ENCODE peak calls at places on chromosome 22, in four cellular contexts. N is HCT116, B is K562, R is HepG2. J is an unnamed sample.

GRCh38 chr22:19174106-19175025 is 4.2 kb downstream of the SLC25A1 start:
- DNase-seq in R (peak; percentile 57), N (no peak), B (no peak), J (no peak)

GRCh38 chr22:44309137-44309536 is 3.6 kb downstream of the SHISAL1 start:
- DNase-seq in B (no peak), R (no peak), N (peak; percentile 7), J (peak; percentile 22)

GRCh38 chr22:33717694-33718396 is 202.4 kb downstream of the LARGE1 start:
- DNase-seq in R (no peak), B (no peak), N (no peak), J (no peak)

GRCh38 chr22:36467042-36467810 is 14.2 kb downstream of the TXN2 start:
- DNase-seq in N (peak; percentile 46), R (no peak), B (no peak), J (no peak)

GRCh38 chr22:41050873-41051272 is 41.5 kb upstream of the EP300 start:
- DNase-seq in R (no peak), N (no peak), B (no peak), J (no peak)

GRCh38 chr22:49812838-49813237 is 14.8 kb downstream of the BRD1 start:
- DNase-seq in B (no peak), R (no peak), N (no peak), J (no peak)

GRCh38 chr22:24975813-24976341 is 23.4 kb downstream of the KIAA1671 start:
- DNase-seq in B (no peak), N (no peak), R (no peak), J (no peak)

GRCh38 chr22:50342651-50343540 is at the start of gene PPP6R2:
- DNase-seq in N (no peak), B (peak; percentile 87), R (peak; percentile 40), J (no peak)

GRCh38 chr22:31083923-31084810 is 3.0 kb downstream of the SMTN start:
- DNase-seq in N (no peak), B (no peak), R (no peak), J (no peak)

GRCh38 chr22:50710886-50711285 is 27.1 kb upstream of the ACR start:
- DNase-seq in R (no peak), N (no peak), B (no peak), J (no peak)

GRCh38 chr22:32204856-32205722 is at the start of gene RFPL2:
- DNase-seq in B (no peak), N (peak; percentile 66), R (peak; percentile 61), J (peak; percentile 42)

GRCh38 chr22:24926849-24927579 is 19.5 kb downstream of the LHFPL7 start:
- DNase-seq in N (no peak), B (no peak), R (no peak), J (no peak)

GRCh38 chr22:24418786-24419479 is 8.5 kb upstream of the ADORA2A start:
- DNase-seq in R (no peak), N (no peak), B (no peak), J (no peak)

GRCh38 chr22:26777402-26777801 is 120.0 kb downstream of the MIAT start:
- DNase-seq in N (no peak), R (no peak), B (no peak), J (no peak)

GRCh38 chr22:11627798-11628650 is 3900.0 kb upstream of the OR11H1 start:
- DNase-seq in R (no peak), N (no peak), B (no peak), J (no peak)

GRCh38 chr22:29790061-29790460 is 22.9 kb downstream of the UQCR10 start:
- DNase-seq in B (no peak), N (no peak), R (no peak), J (no peak)

GRCh38 chr22:32836286-32836859 is 34.9 kb downstream of the TIMP3 start:
- DNase-seq in N (no peak), R (peak; percentile 11), B (peak; percentile 51), J (no peak)

GRCh38 chr22:26394787-26395186 is 34.3 kb upstream of the ASPHD2 start:
- DNase-seq in N (no peak), R (no peak), B (no peak), J (no peak)

GRCh38 chr22:17400305-17400704 is 31.0 kb downstream of the CECR2 start:
- DNase-seq in B (no peak), N (no peak), R (no peak), J (no peak)

GRCh38 chr22:24420072-24420976 is 7.1 kb upstream of the ADORA2A start:
- DNase-seq in N (no peak), B (no peak), R (peak; percentile 43), J (no peak)

GRCh38 chr22:24153353-24153752 is 27.9 kb upstream of the SUSD2 start:
- DNase-seq in R (no peak), B (no peak), N (no peak), J (no peak)

GRCh38 chr22:33656808-33657628 is 263.3 kb downstream of the LARGE1 start:
- DNase-seq in B (no peak), N (no peak), R (no peak), J (no peak)

GRCh38 chr22:38873469-38874411 is 1.7 kb upstream of the CBX6 start:
- DNase-seq in B (no peak), N (no peak), R (no peak), J (no peak)

GRCh38 chr22:27257987-27258386 is 543.6 kb downstream of the MN1 start:
- DNase-seq in N (no peak), B (no peak), R (no peak), J (no peak)

GRCh38 chr22:35409783-35410662 is 10.1 kb downstream of the MCM5 start:
- DNase-seq in N (no peak), B (no peak), R (no peak), J (no peak)

GRCh38 chr22:30062934-30063333 is 17.3 kb upstream of the HORMAD2 start:
- DNase-seq in R (no peak), B (no peak), N (no peak), J (no peak)

GRCh38 chr22:24407884-24408283 is 19.5 kb upstream of the ADORA2A start:
- DNase-seq in R (no peak), N (no peak), B (no peak), J (no peak)

GRCh38 chr22:36191106-36191836 is 10.3 kb downstream of the APOL4 start:
- DNase-seq in B (no peak), N (no peak), R (no peak), J (no peak)

GRCh38 chr22:24758164-24758799 is 16.2 kb downstream of the PIWIL3 start:
- DNase-seq in R (peak; percentile 34), N (peak; percentile 39), B (peak; percentile 25), J (no peak)

GRCh38 chr22:46769191-46769675 is 6.8 kb downstream of the TBC1D22A start:
- DNase-seq in B (no peak), R (no peak), N (no peak), J (no peak)
- TF ChIP-seq POLR2AphosphoS5 in B (no peak), R (no peak), N (no peak), J (no peak)

GRCh38 chr22:23093090-23093788 is 22.9 kb downstream of the GNAZ start:
- DNase-seq in B (peak; percentile 62), R (no peak), N (no peak), J (no peak)

GRCh38 chr22:23094260-23094659 is 23.9 kb downstream of the GNAZ start:
- DNase-seq in N (no peak), R (no peak), B (peak; percentile 64), J (no peak)

GRCh38 chr22:23095467-23096342 is 25.4 kb downstream of the GNAZ start:
- DNase-seq in R (no peak), B (peak; percentile 67), N (no peak), J (no peak)

GRCh38 chr22:23092217-23092955 is 22.1 kb downstream of the GNAZ start:
- DNase-seq in B (peak; percentile 56), N (no peak), R (no peak), J (no peak)

DNA sequence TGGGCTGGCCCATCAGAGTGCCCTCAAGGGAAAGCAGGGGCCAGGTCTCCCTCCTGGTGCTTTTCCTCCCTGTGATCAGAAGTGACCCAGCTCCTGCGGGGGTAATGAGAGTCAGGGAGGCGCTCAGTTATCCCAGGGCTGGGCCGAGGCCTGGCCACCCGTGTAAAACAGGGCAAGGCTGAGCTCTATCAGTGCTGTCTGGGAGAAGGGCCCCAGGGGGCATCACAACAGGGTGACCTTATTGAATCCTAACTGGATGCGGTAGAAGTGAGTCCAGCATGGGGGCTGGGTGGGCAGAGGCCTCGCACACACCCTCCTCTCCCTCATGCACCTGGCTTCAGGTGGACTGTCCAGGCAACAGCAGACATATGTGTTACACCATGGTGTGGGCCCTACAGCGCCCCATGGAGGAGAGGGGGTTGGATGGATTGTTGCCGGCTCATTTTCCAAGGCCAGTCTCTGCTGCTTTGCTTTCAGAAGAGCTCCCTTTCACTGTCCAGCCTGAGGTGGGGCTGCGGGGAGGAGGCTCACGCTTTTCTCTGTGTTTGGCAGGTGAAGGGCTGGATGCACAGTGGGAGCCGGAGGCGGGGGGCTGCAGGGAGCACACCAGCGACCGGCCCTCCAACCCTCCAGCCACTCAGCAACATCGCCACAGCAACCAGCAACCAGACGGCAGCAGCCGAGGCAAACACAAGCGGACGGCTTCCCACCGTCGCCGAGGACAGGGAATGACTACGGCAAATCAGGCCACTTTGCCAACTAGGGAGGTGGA is 24.6 kb downstream of the GNAZ start:
- DNase-seq in R (no peak), N (no peak), B (peak; percentile 64), J (no peak)
- TF ChIP-seq CTCF in R (no peak), N (no peak), B (no peak), J (no peak)

DNA sequence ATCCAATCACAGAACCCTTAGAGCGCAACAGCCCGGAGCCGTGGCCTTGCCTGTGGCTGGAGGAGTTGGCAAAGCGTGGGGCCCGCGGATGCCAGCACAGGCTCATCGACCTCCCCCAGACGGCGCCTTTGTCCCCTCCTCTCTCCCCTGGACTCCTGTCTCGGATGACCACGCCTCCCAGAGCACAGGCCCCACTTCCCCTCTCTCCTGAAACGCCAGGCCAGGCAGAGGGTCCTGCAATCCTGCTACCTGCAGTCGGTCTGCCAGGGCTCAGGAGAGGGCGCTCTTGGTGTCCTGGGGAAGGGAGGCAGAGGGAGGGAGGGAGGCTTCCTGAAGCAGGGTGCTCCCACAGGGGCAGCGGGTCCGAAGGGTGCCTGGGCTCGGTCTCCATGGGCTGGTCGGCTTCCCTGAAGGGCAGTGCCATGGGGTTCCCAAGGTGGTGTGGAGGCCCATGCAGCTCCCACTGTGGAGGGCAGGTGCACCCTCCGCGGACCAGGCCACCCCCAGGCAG is 16.6 kb upstream of the TTLL12 start:
- DNase-seq in N (no peak), R (no peak), B (no peak), J (no peak)
- TF ChIP-seq TCF7L2 in N (no peak), R (no peak), B (no peak), J (no peak)

GRCh38 chr22:37562049-37562784 is 1.9 kb downstream of the CDC42EP1 start:
- DNase-seq in N (no peak), R (no peak), B (no peak), J (no peak)

GRCh38 chr22:37559901-37560681 is at the start of gene CDC42EP1:
- DNase-seq in N (no peak), B (peak; percentile 86), R (no peak), J (no peak)

GRCh38 chr22:37561209-37562048 is 1.1 kb downstream of the CDC42EP1 start:
- DNase-seq in R (peak; percentile 85), B (peak; percentile 78), N (peak; percentile 73), J (no peak)

GRCh38 chr22:37559521-37559900 is 769 bp upstream of the CDC42EP1 start:
- DNase-seq in N (no peak), B (no peak), R (no peak), J (no peak)

DNA sequence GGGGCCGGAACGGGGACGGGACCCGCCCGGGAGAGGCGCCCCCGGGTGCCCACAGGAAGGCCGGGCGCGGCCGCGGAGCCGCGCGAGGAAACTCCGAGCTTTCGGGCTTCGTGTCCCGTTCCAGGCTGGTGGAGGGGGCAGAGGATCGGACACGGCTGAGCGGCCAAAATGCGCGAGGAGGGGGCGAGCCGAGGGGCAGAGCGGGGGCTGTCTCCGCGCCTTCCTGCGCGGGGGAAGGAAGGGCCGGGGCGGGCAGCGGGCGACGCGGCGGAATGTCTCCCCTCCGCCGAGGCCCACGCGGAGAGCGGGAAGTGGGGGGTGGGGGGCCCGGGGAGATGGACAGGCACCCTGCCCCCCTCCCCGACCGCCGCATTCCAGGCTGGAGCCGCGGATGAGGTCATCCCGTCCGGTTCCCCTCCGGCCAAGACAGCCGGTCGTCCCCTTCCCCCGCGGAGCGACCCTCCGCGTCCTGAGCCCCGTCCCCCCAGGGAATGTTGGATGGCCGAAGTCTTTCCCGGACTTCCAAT is 465 bp downstream of the CDC42EP1 start:
- DNase-seq in B (peak; percentile 57), N (no peak), R (no peak), J (no peak)
- TF ChIP-seq POLR2AphosphoS5 in B (peak; percentile 4), N (no peak), R (peak; percentile 0), J (no peak)

J was measured in Panc1.